ENCODE peak calls at places on chromosomes 6 and 20, in five cellular contexts. P is stomach, U is astrocyte, H is BE2C, L is left ventricle myocardium inferior. W is an unnamed sample. For H3K4me1, the result is how much of the 10 kb centered on the place peaks cover.

GRCh38 chr6:52675372-52675771 is 4.5 kb downstream of the TMEM14A start:
- DNase-seq in U (no peak), P (no peak), H (no peak), L (no peak), W (no peak)

GRCh38 chr6:158868122-158868480 is 48.9 kb upstream of the EZR start:
- DNase-seq in P (no peak), H (no peak), U (no peak), L (no peak), W (no peak)

GRCh38 chr6:15327271-15327670 is 81.4 kb downstream of the JARID2 start:
- DNase-seq in U (no peak), H (peak), L (no peak), P (peak), W (peak)

GRCh38 chr6:142871910-142872331 is 73.1 kb downstream of the HIVEP2 start:
- DNase-seq in U (peak), H (no peak), P (no peak), L (no peak), W (no peak)

GRCh38 chr6:127031511-127031910 is 87.0 kb upstream of the RSPO3 start:
- DNase-seq in H (no peak), U (no peak), L (no peak), P (no peak), W (no peak)

GRCh38 chr20:50610212-50610718 is 81.1 kb downstream of the RIPOR3 start:
- DNase-seq in U (no peak), P (no peak), L (no peak), H (no peak), W (no peak)

GRCh38 chr6:149332602-149333311 is 15.2 kb downstream of the TAB2 start:
- DNase-seq in P (no peak), H (no peak), L (no peak), U (no peak), W (no peak)

GRCh38 chr6:4270799-4271198 is 135.4 kb upstream of the ECI2 start:
- DNase-seq in L (no peak), U (peak), P (no peak), H (no peak), W (no peak)

GRCh38 chr6:16126881-16127280 is 2.0 kb upstream of the MYLIP start:
- DNase-seq in U (no peak), H (no peak), P (no peak), L (no peak), W (no peak)

GRCh38 chr6:132763269-132763668 is 5.6 kb upstream of the VNN2 start:
- DNase-seq in P (no peak), H (no peak), L (no peak), U (no peak), W (peak)

GRCh38 chr6:10763006-10763405 is 15.4 kb downstream of the TMEM14B start:
- DNase-seq in H (no peak), U (peak), L (no peak), P (no peak), W (no peak)

GRCh38 chr6:25053875-25054371 is 118.2 kb upstream of the RIPOR2 start:
- DNase-seq in P (no peak), U (peak), H (no peak), L (no peak), W (no peak)

GRCh38 chr6:55758156-55758942 is 117.0 kb downstream of the BMP5 start:
- DNase-seq in P (no peak), U (peak), L (no peak), H (no peak), W (no peak)

GRCh38 chr20:10171864-10172751 is 46.5 kb upstream of the SNAP25 start:
- DNase-seq in L (no peak), P (peak), U (peak), H (peak), W (peak)

GRCh38 chr6:97240222-97240621 is 42.8 kb downstream of the MMS22L start:
- DNase-seq in U (peak), P (no peak), L (no peak), H (no peak), W (no peak)

GRCh38 chr20:6055981-6056569 is 2.2 kb upstream of the LRRN4 start:
- DNase-seq in L (no peak), P (no peak), H (no peak), U (no peak), W (no peak)

GRCh38 chr6:119241124-119241491 is 108.5 kb downstream of the MAN1A1 start:
- DNase-seq in L (no peak), P (no peak), H (peak), U (peak), W (no peak)

GRCh38 chr6:17904491-17905120 is 82.8 kb downstream of the KIF13A start:
- DNase-seq in U (no peak), L (no peak), H (no peak), P (no peak), W (no peak)

GRCh38 chr6:135087803-135088202 is 33.2 kb upstream of the HBS1L start:
- DNase-seq in U (no peak), H (no peak), L (no peak), P (no peak), W (no peak)

GRCh38 chr20:62267543-62267942 is 29.2 kb downstream of the OSBPL2 start:
- DNase-seq in U (no peak), H (no peak), P (no peak), L (peak), W (no peak)

GRCh38 chr6:132877003-132877402 is 62.6 kb downstream of the RPS12 start:
- DNase-seq in L (no peak), P (no peak), U (no peak), H (no peak), W (no peak)

GRCh38 chr6:166629628-166630027 is 2.6 kb upstream of the RPS6KA2 start:
- DNase-seq in U (peak), H (no peak), L (no peak), P (no peak), W (no peak)

GRCh38 chr6:154241570-154241969 is 115.0 kb downstream of the IPCEF1 start:
- DNase-seq in L (no peak), U (peak), P (no peak), H (no peak), W (no peak)
- H3K4me1 ChIP-seq in L (under half), U (under half), P (under half), H (under half), W (under half)

GRCh38 chr6:75481394-75481793 is 12.2 kb downstream of the FILIP1 start:
- DNase-seq in P (no peak), U (peak), L (no peak), H (no peak), W (no peak)
- H3K4me1 ChIP-seq in P (under half), U (under half), L (half or more), H (under half), W (under half)

GRCh38 chr20:23362392-23363256 is 642 bp downstream of the GZF1 start:
- DNase-seq in H (peak), L (peak), P (peak), U (peak), W (no peak)

GRCh38 chr20:23358923-23359572 is 2.9 kb upstream of the GZF1 start:
- DNase-seq in P (peak), L (no peak), U (no peak), H (no peak), W (peak)

GRCh38 chr20:23363257-23363649 is 1.3 kb downstream of the GZF1 start:
- DNase-seq in U (no peak), L (peak), H (no peak), P (no peak), W (no peak)

GRCh38 chr20:23361651-23362391 is at the start of gene GZF1:
- DNase-seq in L (peak), U (peak), H (peak), P (peak), W (peak)

GRCh38 chr20:23361108-23361650 is 803 bp upstream of the GZF1 start:
- DNase-seq in U (no peak), P (no peak), H (no peak), L (no peak), W (no peak)
- H3K4me1 ChIP-seq in U (under half), P (under half), H (under half), L (half or more), W (under half)

DNA sequence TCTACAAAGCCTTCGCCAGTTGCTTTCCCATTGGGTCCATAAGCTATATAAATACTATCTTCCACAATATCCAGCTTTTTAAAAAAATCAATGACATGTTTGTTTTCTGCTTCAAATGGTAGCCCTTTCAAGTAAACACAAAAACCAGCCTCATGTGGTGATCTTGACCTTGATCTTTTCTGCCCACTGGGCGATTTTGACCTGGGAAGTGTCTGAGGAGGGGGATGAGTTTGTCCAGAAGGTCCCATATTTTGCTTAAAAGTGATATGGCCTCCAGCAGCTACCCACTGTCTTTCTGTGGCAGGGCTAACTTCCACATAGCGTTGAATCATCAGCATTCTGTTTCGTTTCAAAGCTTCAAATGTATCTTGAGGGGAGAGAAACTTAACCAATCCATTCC is 10.8 kb downstream of the CPNE1 start:
- DNase-seq in P (no peak), U (no peak), H (no peak), L (no peak), W (no peak)
- H3K4me1 ChIP-seq in P (under half), U (under half), H (under half), L (half or more), W (under half)

DNA sequence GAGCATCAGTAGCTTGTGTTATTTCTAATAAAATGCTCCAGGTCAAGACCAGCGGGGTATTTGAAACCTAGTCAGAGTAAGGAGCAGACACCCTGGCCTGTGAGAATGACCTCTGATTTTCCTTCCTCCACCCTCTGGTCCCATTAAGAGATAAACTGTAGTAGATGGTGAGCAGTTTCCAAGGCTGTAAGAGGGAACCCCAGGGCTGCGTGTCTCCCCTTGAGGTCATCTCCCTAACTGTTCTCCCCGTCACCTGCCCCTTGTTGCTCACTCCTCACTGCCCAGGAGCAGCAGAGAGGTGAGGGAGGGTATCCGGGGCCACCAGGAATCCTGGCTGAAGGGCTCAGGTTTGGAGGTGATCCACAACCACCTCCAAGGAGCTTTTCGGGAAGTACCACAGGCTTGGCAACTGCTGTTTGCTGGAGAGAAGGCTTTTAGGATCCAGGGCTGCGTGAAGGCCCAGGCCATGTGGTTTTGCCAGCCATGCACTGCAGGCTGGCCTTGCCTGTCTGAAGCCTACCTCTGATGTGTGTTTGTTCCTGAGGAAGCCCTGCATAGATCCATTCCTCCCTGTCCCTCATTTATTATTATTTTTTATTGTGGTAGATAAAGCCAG is 62.5 kb downstream of the RREB1 start:
- DNase-seq in H (no peak), P (no peak), L (no peak), U (no peak), W (no peak)
- H3K4me1 ChIP-seq in H (under half), P (half or more), L (half or more), U (under half), W (half or more)

DNA sequence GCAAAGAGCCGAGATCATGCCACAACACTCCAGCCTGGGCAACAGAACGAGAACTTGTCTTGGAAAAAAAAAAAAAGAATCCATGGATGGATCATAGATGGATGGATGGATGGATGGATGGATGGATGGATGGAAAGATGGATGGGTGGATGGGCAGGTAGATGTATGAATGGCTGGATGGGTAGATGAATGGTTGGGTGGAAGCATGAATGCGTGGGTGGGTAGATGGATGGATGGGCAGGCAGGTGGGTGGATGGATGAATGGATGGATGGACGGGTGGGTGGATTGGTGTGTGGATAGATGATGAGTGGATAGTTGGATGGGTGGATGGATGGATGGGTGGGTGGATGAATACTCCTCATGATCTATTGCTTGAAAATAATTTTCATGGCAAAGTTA is 1.4 kb downstream of the JPH2 start:
- DNase-seq in P (no peak), L (no peak), H (no peak), U (no peak), W (no peak)
- H3K4me1 ChIP-seq in P (under half), L (half or more), H (under half), U (under half), W (under half)

GRCh38 chr20:25038591-25039015 is 19.3 kb downstream of the ACSS1 start:
- DNase-seq in H (no peak), P (no peak), U (no peak), L (no peak), W (no peak)

GRCh38 chr20:25038103-25038410 is 19.9 kb downstream of the ACSS1 start:
- DNase-seq in U (no peak), H (no peak), L (no peak), P (no peak), W (no peak)

GRCh38 chr20:25035924-25036323 is 22.0 kb downstream of the ACSS1 start:
- DNase-seq in H (no peak), U (no peak), L (no peak), P (no peak), W (no peak)

GRCh38 chr20:25036331-25036936 is 21.5 kb downstream of the ACSS1 start:
- DNase-seq in P (no peak), U (no peak), H (no peak), L (no peak), W (no peak)

GRCh38 chr20:25037288-25038102 is 20.4 kb downstream of the ACSS1 start:
- DNase-seq in P (no peak), U (no peak), L (no peak), H (no peak), W (no peak)
- H3K4me1 ChIP-seq in P (half or more), U (under half), L (half or more), H (under half), W (half or more)